ENCODE peak calls at places on chromosomes 3 and 15, in nine cellular contexts. One of them, this sample, is unnamed.
A peak's percentile ranks its signal among the peaks of the same experiment; 100 is the strongest.

GRCh38 chr15:94263341-94264273 is 32.2 kb downstream of the MCTP2 start:
- DNase-seq in cardiac muscle cell: no peak
- DNase-seq in GM06990: peak; percentile 29
- DNase-seq in CD8-positive, alpha-beta T cell: no peak
- DNase-seq in psoas muscle: no peak
- DNase-seq in IMR-90: peak; percentile 48
- DNase-seq in fibroblast of mammary gland: peak; percentile 89
- DNase-seq in gastrocnemius medialis: no peak
- DNase-seq in lung: no peak
- DNase-seq in this sample: no peak

GRCh38 chr3:56042326-56042951 is 425.8 kb downstream of the ERC2 start:
- DNase-seq in lung: no peak
- DNase-seq in psoas muscle: no peak
- DNase-seq in GM06990: no peak
- DNase-seq in CD8-positive, alpha-beta T cell: no peak
- DNase-seq in fibroblast of mammary gland: peak; percentile 45
- DNase-seq in IMR-90: peak; percentile 61
- DNase-seq in gastrocnemius medialis: no peak
- DNase-seq in cardiac muscle cell: peak; percentile 71
- DNase-seq in this sample: no peak

GRCh38 chr15:85545185-85545584 is 164.8 kb downstream of the AKAP13 start:
- DNase-seq in psoas muscle: no peak
- DNase-seq in lung: no peak
- DNase-seq in fibroblast of mammary gland: peak; percentile 54
- DNase-seq in GM06990: no peak
- DNase-seq in cardiac muscle cell: no peak
- DNase-seq in IMR-90: peak; percentile 33
- DNase-seq in gastrocnemius medialis: no peak
- DNase-seq in CD8-positive, alpha-beta T cell: no peak
- DNase-seq in this sample: no peak

GRCh38 chr15:46576611-46577010 is 941.8 kb downstream of the SQOR start:
- DNase-seq in psoas muscle: no peak
- DNase-seq in fibroblast of mammary gland: no peak
- DNase-seq in gastrocnemius medialis: no peak
- DNase-seq in GM06990: no peak
- DNase-seq in lung: no peak
- DNase-seq in IMR-90: no peak
- DNase-seq in CD8-positive, alpha-beta T cell: no peak
- DNase-seq in cardiac muscle cell: no peak
- DNase-seq in this sample: no peak

GRCh38 chr15:72382146-72382545 is 6.3 kb upstream of the HEXA start:
- DNase-seq in psoas muscle: no peak
- DNase-seq in lung: no peak
- DNase-seq in GM06990: no peak
- DNase-seq in IMR-90: no peak
- DNase-seq in gastrocnemius medialis: no peak
- DNase-seq in CD8-positive, alpha-beta T cell: no peak
- DNase-seq in fibroblast of mammary gland: no peak
- DNase-seq in cardiac muscle cell: no peak
- DNase-seq in this sample: no peak

GRCh38 chr3:112984485-112984884 is 6.3 kb upstream of the GTPBP8 start:
- DNase-seq in GM06990: no peak
- DNase-seq in psoas muscle: no peak
- DNase-seq in fibroblast of mammary gland: no peak
- DNase-seq in IMR-90: peak; percentile 12
- DNase-seq in CD8-positive, alpha-beta T cell: peak; percentile 32
- DNase-seq in gastrocnemius medialis: peak; percentile 34
- DNase-seq in lung: peak; percentile 37
- DNase-seq in cardiac muscle cell: peak; percentile 30
- DNase-seq in this sample: no peak

GRCh38 chr15:89556413-89557262 is 18.6 kb upstream of the TICRR start:
- DNase-seq in gastrocnemius medialis: no peak
- DNase-seq in GM06990: no peak
- DNase-seq in psoas muscle: no peak
- DNase-seq in IMR-90: peak; percentile 77
- DNase-seq in CD8-positive, alpha-beta T cell: peak; percentile 49
- DNase-seq in cardiac muscle cell: peak; percentile 85
- DNase-seq in lung: peak; percentile 39
- DNase-seq in fibroblast of mammary gland: peak; percentile 77
- DNase-seq in this sample: no peak

GRCh38 chr3:96806336-96806735 is 8.1 kb upstream of the EPHA6 start:
- DNase-seq in cardiac muscle cell: no peak
- DNase-seq in lung: no peak
- DNase-seq in psoas muscle: no peak
- DNase-seq in GM06990: no peak
- DNase-seq in fibroblast of mammary gland: no peak
- DNase-seq in CD8-positive, alpha-beta T cell: no peak
- DNase-seq in gastrocnemius medialis: no peak
- DNase-seq in IMR-90: no peak
- DNase-seq in this sample: no peak

GRCh38 chr15:82139823-82140268 is 94.0 kb upstream of the MEX3B start:
- DNase-seq in IMR-90: peak; percentile 70
- DNase-seq in cardiac muscle cell: peak; percentile 58
- DNase-seq in gastrocnemius medialis: no peak
- DNase-seq in fibroblast of mammary gland: peak; percentile 67
- DNase-seq in lung: no peak
- DNase-seq in CD8-positive, alpha-beta T cell: no peak
- DNase-seq in GM06990: no peak
- DNase-seq in psoas muscle: no peak
- DNase-seq in this sample: no peak

GRCh38 chr3:3714572-3714971 is 84.7 kb upstream of the LRRN1 start:
- DNase-seq in CD8-positive, alpha-beta T cell: no peak
- DNase-seq in IMR-90: no peak
- DNase-seq in gastrocnemius medialis: no peak
- DNase-seq in psoas muscle: no peak
- DNase-seq in GM06990: no peak
- DNase-seq in cardiac muscle cell: no peak
- DNase-seq in lung: no peak
- DNase-seq in fibroblast of mammary gland: no peak
- DNase-seq in this sample: no peak

GRCh38 chr15:101147181-101147580 is 104.7 kb downstream of the CHSY1 start:
- DNase-seq in gastrocnemius medialis: no peak
- DNase-seq in cardiac muscle cell: no peak
- DNase-seq in CD8-positive, alpha-beta T cell: no peak
- DNase-seq in fibroblast of mammary gland: no peak
- DNase-seq in psoas muscle: no peak
- DNase-seq in lung: no peak
- DNase-seq in IMR-90: no peak
- DNase-seq in GM06990: no peak
- DNase-seq in this sample: no peak

GRCh38 chr15:101146118-101146702 is 105.6 kb downstream of the CHSY1 start:
- DNase-seq in lung: no peak
- DNase-seq in GM06990: no peak
- DNase-seq in psoas muscle: no peak
- DNase-seq in cardiac muscle cell: no peak
- DNase-seq in CD8-positive, alpha-beta T cell: no peak
- DNase-seq in fibroblast of mammary gland: no peak
- DNase-seq in IMR-90: no peak
- DNase-seq in gastrocnemius medialis: no peak
- DNase-seq in this sample: no peak

GRCh38 chr15:101149864-101150722 is 101.8 kb downstream of the CHSY1 start:
- DNase-seq in cardiac muscle cell: no peak
- DNase-seq in gastrocnemius medialis: no peak
- DNase-seq in IMR-90: no peak
- DNase-seq in CD8-positive, alpha-beta T cell: no peak
- DNase-seq in lung: no peak
- DNase-seq in GM06990: no peak
- DNase-seq in psoas muscle: no peak
- DNase-seq in fibroblast of mammary gland: no peak
- DNase-seq in this sample: no peak

GRCh38 chr15:101148881-101149664 is 102.8 kb downstream of the CHSY1 start:
- DNase-seq in CD8-positive, alpha-beta T cell: no peak
- DNase-seq in gastrocnemius medialis: no peak
- DNase-seq in IMR-90: no peak
- DNase-seq in psoas muscle: no peak
- DNase-seq in lung: no peak
- DNase-seq in GM06990: no peak
- DNase-seq in fibroblast of mammary gland: no peak
- DNase-seq in cardiac muscle cell: peak; percentile 74
- DNase-seq in this sample: no peak

DNA sequence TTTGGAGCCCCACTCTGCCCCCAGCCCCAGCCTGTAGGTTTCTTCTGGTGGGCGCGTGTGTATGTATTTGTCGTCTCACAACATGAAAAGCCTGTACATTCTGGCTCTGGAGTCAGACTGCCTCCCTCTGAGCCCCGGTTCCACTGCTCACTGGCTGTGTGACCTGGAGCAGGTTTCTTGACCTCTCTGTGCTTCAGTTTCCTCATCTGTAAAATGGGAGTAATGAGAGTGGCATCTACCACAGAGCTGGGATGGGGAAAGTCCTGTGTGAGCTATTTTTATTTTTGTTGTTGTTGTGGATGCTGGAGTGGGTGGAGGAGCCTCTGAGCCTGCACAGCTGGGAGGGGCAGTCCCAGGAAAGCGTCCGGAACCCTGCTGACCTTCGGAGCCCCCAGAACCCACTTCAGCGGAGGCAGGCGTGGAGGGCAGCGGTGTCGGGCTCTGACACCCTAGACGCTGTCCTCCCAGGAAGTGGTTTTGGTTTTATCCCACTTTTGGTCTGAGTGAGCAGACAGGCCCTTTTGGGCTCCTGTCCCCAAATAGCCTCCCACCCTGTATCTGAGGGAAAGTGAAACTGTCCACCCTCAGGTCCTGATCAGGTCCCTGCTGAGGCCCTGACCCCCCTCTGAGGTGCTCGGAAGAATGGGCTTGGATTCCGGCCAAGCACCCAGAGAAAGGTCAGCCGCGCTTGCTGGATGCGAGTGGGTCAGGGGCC is 103.5 kb downstream of the CHSY1 start:
- DNase-seq in GM06990: no peak
- DNase-seq in psoas muscle: no peak
- DNase-seq in IMR-90: no peak
- DNase-seq in gastrocnemius medialis: no peak
- DNase-seq in fibroblast of mammary gland: no peak
- DNase-seq in cardiac muscle cell: no peak
- DNase-seq in lung: no peak
- DNase-seq in CD8-positive, alpha-beta T cell: no peak
- DNase-seq in this sample: no peak
- H3K4me3 ChIP-seq in GM06990: no peak overlapping the region
- H3K4me3 ChIP-seq in psoas muscle: no peak overlapping the region
- H3K4me3 ChIP-seq in IMR-90: no peak overlapping the region
- H3K4me3 ChIP-seq in gastrocnemius medialis: no peak overlapping the region
- H3K4me3 ChIP-seq in fibroblast of mammary gland: no peak overlapping the region
- H3K4me3 ChIP-seq in cardiac muscle cell: no peak overlapping the region
- H3K4me3 ChIP-seq in lung: no peak overlapping the region
- H3K4me3 ChIP-seq in CD8-positive, alpha-beta T cell: no peak overlapping the region
- H3K4me3 ChIP-seq in this sample: no peak overlapping the region

GRCh38 chr15:49619226-49619625 is 1.4 kb downstream of the FAM227B start:
- DNase-seq in GM06990: no peak
- DNase-seq in IMR-90: no peak
- DNase-seq in psoas muscle: no peak
- DNase-seq in fibroblast of mammary gland: no peak
- DNase-seq in cardiac muscle cell: no peak
- DNase-seq in CD8-positive, alpha-beta T cell: no peak
- DNase-seq in gastrocnemius medialis: no peak
- DNase-seq in lung: no peak
- DNase-seq in this sample: no peak

GRCh38 chr15:49622561-49622960 is 1.7 kb downstream of the DTWD1 start:
- DNase-seq in gastrocnemius medialis: no peak
- DNase-seq in CD8-positive, alpha-beta T cell: no peak
- DNase-seq in psoas muscle: no peak
- DNase-seq in GM06990: no peak
- DNase-seq in cardiac muscle cell: no peak
- DNase-seq in fibroblast of mammary gland: peak; percentile 56
- DNase-seq in lung: no peak
- DNase-seq in IMR-90: no peak
- DNase-seq in this sample: no peak

GRCh38 chr15:49620658-49621326 is at the start of the genes DTWD1 and FAM227B:
- DNase-seq in GM06990: peak; percentile 99
- DNase-seq in fibroblast of mammary gland: peak; percentile 97
- DNase-seq in psoas muscle: peak; percentile 98
- DNase-seq in CD8-positive, alpha-beta T cell: peak; percentile 92
- DNase-seq in IMR-90: peak; percentile 98
- DNase-seq in gastrocnemius medialis: peak; percentile 95
- DNase-seq in cardiac muscle cell: peak; percentile 99
- DNase-seq in lung: peak; percentile 96
- DNase-seq in this sample: peak; percentile 94

GRCh38 chr15:49621327-49622210 is 721 bp downstream of the DTWD1 start:
- DNase-seq in GM06990: no peak
- DNase-seq in psoas muscle: no peak
- DNase-seq in IMR-90: no peak
- DNase-seq in cardiac muscle cell: no peak
- DNase-seq in CD8-positive, alpha-beta T cell: no peak
- DNase-seq in lung: no peak
- DNase-seq in gastrocnemius medialis: no peak
- DNase-seq in fibroblast of mammary gland: peak; percentile 35
- DNase-seq in this sample: no peak

GRCh38 chr15:49620174-49620573 is 444 bp downstream of the FAM227B start:
- DNase-seq in GM06990: no peak
- DNase-seq in IMR-90: peak; percentile 33
- DNase-seq in lung: no peak
- DNase-seq in gastrocnemius medialis: no peak
- DNase-seq in cardiac muscle cell: no peak
- DNase-seq in psoas muscle: no peak
- DNase-seq in fibroblast of mammary gland: peak; percentile 65
- DNase-seq in CD8-positive, alpha-beta T cell: no peak
- DNase-seq in this sample: no peak
- TF ChIP-seq CTCF in GM06990: no peak
- TF ChIP-seq CTCF in IMR-90: no peak
- TF ChIP-seq CTCF in lung: no peak
- TF ChIP-seq CTCF in gastrocnemius medialis: no peak
- TF ChIP-seq CTCF in cardiac muscle cell: no peak
- TF ChIP-seq CTCF in psoas muscle: peak; percentile 8
- TF ChIP-seq CTCF in fibroblast of mammary gland: no peak
- TF ChIP-seq CTCF in CD8-positive, alpha-beta T cell: no peak
- TF ChIP-seq CTCF in this sample: no peak

GRCh38 chr3:87148020-87148419 is 79.1 kb upstream of the CHMP2B start:
- DNase-seq in CD8-positive, alpha-beta T cell: no peak
- DNase-seq in cardiac muscle cell: no peak
- DNase-seq in gastrocnemius medialis: no peak
- DNase-seq in psoas muscle: no peak
- DNase-seq in IMR-90: no peak
- DNase-seq in GM06990: no peak
- DNase-seq in fibroblast of mammary gland: no peak
- DNase-seq in lung: no peak
- DNase-seq in this sample: no peak

GRCh38 chr3:87145553-87145952 is 81.6 kb upstream of the CHMP2B start:
- DNase-seq in psoas muscle: no peak
- DNase-seq in fibroblast of mammary gland: peak; percentile 28
- DNase-seq in cardiac muscle cell: peak; percentile 12
- DNase-seq in gastrocnemius medialis: no peak
- DNase-seq in GM06990: no peak
- DNase-seq in IMR-90: peak; percentile 45
- DNase-seq in lung: no peak
- DNase-seq in CD8-positive, alpha-beta T cell: no peak
- DNase-seq in this sample: no peak

GRCh38 chr3:87147562-87147961 is 79.5 kb upstream of the CHMP2B start:
- DNase-seq in gastrocnemius medialis: no peak
- DNase-seq in CD8-positive, alpha-beta T cell: no peak
- DNase-seq in GM06990: no peak
- DNase-seq in lung: no peak
- DNase-seq in fibroblast of mammary gland: no peak
- DNase-seq in psoas muscle: no peak
- DNase-seq in IMR-90: no peak
- DNase-seq in cardiac muscle cell: no peak
- DNase-seq in this sample: no peak
- H3K4me3 ChIP-seq in gastrocnemius medialis: no peak overlapping the region
- H3K4me3 ChIP-seq in CD8-positive, alpha-beta T cell: no peak overlapping the region
- H3K4me3 ChIP-seq in GM06990: no peak overlapping the region
- H3K4me3 ChIP-seq in lung: no peak overlapping the region
- H3K4me3 ChIP-seq in fibroblast of mammary gland: no peak overlapping the region
- H3K4me3 ChIP-seq in psoas muscle: no peak overlapping the region
- H3K4me3 ChIP-seq in IMR-90: no peak overlapping the region
- H3K4me3 ChIP-seq in cardiac muscle cell: no peak overlapping the region
- H3K4me3 ChIP-seq in this sample: no peak overlapping the region

GRCh38 chr15:69225355-69226027 is 65.1 kb downstream of the GLCE start:
- DNase-seq in gastrocnemius medialis: no peak
- DNase-seq in fibroblast of mammary gland: peak; percentile 65
- DNase-seq in GM06990: no peak
- DNase-seq in IMR-90: peak; percentile 67
- DNase-seq in cardiac muscle cell: peak; percentile 18
- DNase-seq in psoas muscle: no peak
- DNase-seq in lung: no peak
- DNase-seq in CD8-positive, alpha-beta T cell: no peak
- DNase-seq in this sample: no peak
- TF ChIP-seq CTCF in gastrocnemius medialis: no peak
- TF ChIP-seq CTCF in fibroblast of mammary gland: peak; percentile 40
- TF ChIP-seq CTCF in GM06990: peak; percentile 21
- TF ChIP-seq CTCF in IMR-90: peak; percentile 70
- TF ChIP-seq CTCF in cardiac muscle cell: peak; percentile 41
- TF ChIP-seq CTCF in psoas muscle: peak; percentile 25
- TF ChIP-seq CTCF in lung: no peak
- TF ChIP-seq CTCF in CD8-positive, alpha-beta T cell: no peak
- TF ChIP-seq CTCF in this sample: no peak

This sample was measured in GM12864.